ENCODE peak calls at places on chromosomes 7 and 10, in four cellular contexts. One of them, this sample, is unnamed.

GRCh38 chr7:23246540-23246939 is at the start of gene GPNMB:
- DNase-seq in transverse colon: peak
- DNase-seq in hepatocyte: peak
- DNase-seq in adrenal gland: no peak
- DNase-seq in this sample: peak

GRCh38 chr7:102991540-102992214 is 78.9 kb downstream of the LRRC17 start:
- DNase-seq in transverse colon: peak
- DNase-seq in hepatocyte: peak
- DNase-seq in adrenal gland: no peak
- DNase-seq in this sample: no peak

GRCh38 chr7:143085109-143085508 is 33.0 kb downstream of the OR6V1 start:
- DNase-seq in transverse colon: no peak
- DNase-seq in hepatocyte: no peak
- DNase-seq in adrenal gland: no peak
- DNase-seq in this sample: no peak

GRCh38 chr7:54831046-54831643 is 72.1 kb upstream of the SEC61G start:
- DNase-seq in transverse colon: no peak
- DNase-seq in hepatocyte: no peak
- DNase-seq in adrenal gland: no peak
- DNase-seq in this sample: no peak

GRCh38 chr10:27893320-27894014 is 105.4 kb downstream of the ODAD2 start:
- DNase-seq in transverse colon: no peak
- DNase-seq in hepatocyte: no peak
- DNase-seq in adrenal gland: no peak
- DNase-seq in this sample: no peak

GRCh38 chr10:101625821-101626412 is 37.8 kb downstream of the DPCD start:
- DNase-seq in transverse colon: no peak
- DNase-seq in hepatocyte: no peak
- DNase-seq in adrenal gland: no peak
- DNase-seq in this sample: no peak

GRCh38 chr10:99224766-99225165 is 10.9 kb downstream of the HPSE2 start:
- DNase-seq in transverse colon: no peak
- DNase-seq in hepatocyte: no peak
- DNase-seq in adrenal gland: no peak
- DNase-seq in this sample: no peak

GRCh38 chr10:123402021-123402420 is 247.8 kb downstream of the BUB3 start:
- DNase-seq in transverse colon: no peak
- DNase-seq in hepatocyte: no peak
- DNase-seq in adrenal gland: no peak
- DNase-seq in this sample: no peak

GRCh38 chr10:46022978-46023702 is 7.3 kb downstream of the NCOA4 start:
- DNase-seq in transverse colon: peak
- DNase-seq in hepatocyte: peak
- DNase-seq in adrenal gland: peak
- DNase-seq in this sample: peak

GRCh38 chr10:131570716-131571307 is 259.3 kb upstream of the TCERG1L start:
- DNase-seq in transverse colon: no peak
- DNase-seq in hepatocyte: no peak
- DNase-seq in adrenal gland: no peak
- DNase-seq in this sample: peak

GRCh38 chr10:90051474-90051873 is 350.1 kb downstream of the KIF20B start:
- DNase-seq in transverse colon: no peak
- DNase-seq in hepatocyte: no peak
- DNase-seq in adrenal gland: no peak
- DNase-seq in this sample: no peak

GRCh38 chr7:831596-832291 is 532 bp upstream of the SUN1 start:
- DNase-seq in transverse colon: no peak
- DNase-seq in hepatocyte: peak
- DNase-seq in adrenal gland: no peak
- DNase-seq in this sample: no peak

GRCh38 chr10:100745882-100746412 is 565 bp downstream of the PAX2 start:
- DNase-seq in transverse colon: no peak
- DNase-seq in hepatocyte: no peak
- DNase-seq in adrenal gland: no peak
- DNase-seq in this sample: no peak

GRCh38 chr10:109883859-109884771 is 39.2 kb downstream of the XPNPEP1 start:
- DNase-seq in transverse colon: peak
- DNase-seq in hepatocyte: peak
- DNase-seq in adrenal gland: peak
- DNase-seq in this sample: peak

GRCh38 chr10:29257106-29257783 is 31.6 kb upstream of the LYZL1 start:
- DNase-seq in transverse colon: peak
- DNase-seq in hepatocyte: peak
- DNase-seq in adrenal gland: no peak
- DNase-seq in this sample: peak

GRCh38 chr10:45294681-45295080 is 20.7 kb downstream of the OR13A1 start:
- DNase-seq in transverse colon: no peak
- DNase-seq in hepatocyte: no peak
- DNase-seq in adrenal gland: no peak
- DNase-seq in this sample: no peak

GRCh38 chr10:98425511-98426352 is 10.8 kb upstream of the PYROXD2 start:
- DNase-seq in transverse colon: peak
- DNase-seq in hepatocyte: peak
- DNase-seq in adrenal gland: no peak
- DNase-seq in this sample: no peak

GRCh38 chr10:124864421-124865193 is 63.0 kb downstream of the ABRAXAS2 start:
- DNase-seq in transverse colon: peak
- DNase-seq in hepatocyte: peak
- DNase-seq in adrenal gland: peak
- DNase-seq in this sample: no peak

GRCh38 chr7:114086491-114086905 is 167.7 kb upstream of the PPP1R3A start:
- DNase-seq in transverse colon: peak
- DNase-seq in hepatocyte: peak
- DNase-seq in adrenal gland: peak
- DNase-seq in this sample: no peak

GRCh38 chr7:132650498-132650897 is 74.2 kb upstream of the PLXNA4 start:
- DNase-seq in transverse colon: no peak
- DNase-seq in hepatocyte: peak
- DNase-seq in adrenal gland: no peak
- DNase-seq in this sample: no peak

GRCh38 chr7:157016352-157017041 is 6.0 kb upstream of the MNX1 start:
- DNase-seq in transverse colon: no peak
- DNase-seq in hepatocyte: no peak
- DNase-seq in adrenal gland: no peak
- DNase-seq in this sample: no peak

GRCh38 chr10:118971876-118972275 is 57.6 kb upstream of the NANOS1 start:
- DNase-seq in transverse colon: no peak
- DNase-seq in hepatocyte: no peak
- DNase-seq in adrenal gland: no peak
- DNase-seq in this sample: no peak

GRCh38 chr10:84763965-84764364 is 435.6 kb downstream of the CCSER2 start:
- DNase-seq in transverse colon: no peak
- DNase-seq in hepatocyte: no peak
- DNase-seq in adrenal gland: no peak
- DNase-seq in this sample: no peak

GRCh38 chr10:24826022-24826421 is 102.3 kb upstream of the ARHGAP21 start:
- DNase-seq in transverse colon: no peak
- DNase-seq in hepatocyte: peak
- DNase-seq in adrenal gland: no peak
- DNase-seq in this sample: no peak

GRCh38 chr7:100132697-100133137 is 6.0 kb downstream of the MBLAC1 start:
- DNase-seq in transverse colon: peak
- DNase-seq in hepatocyte: peak
- DNase-seq in adrenal gland: peak
- DNase-seq in this sample: no peak

GRCh38 chr7:16098585-16099179 is 322.7 kb downstream of the CRPPA start:
- DNase-seq in transverse colon: no peak
- DNase-seq in hepatocyte: no peak
- DNase-seq in adrenal gland: no peak
- DNase-seq in this sample: no peak
- TF ChIP-seq CTCF in transverse colon: peak
- TF ChIP-seq CTCF in hepatocyte: peak
- TF ChIP-seq CTCF in adrenal gland: no peak
- TF ChIP-seq CTCF in this sample: peak

DNA sequence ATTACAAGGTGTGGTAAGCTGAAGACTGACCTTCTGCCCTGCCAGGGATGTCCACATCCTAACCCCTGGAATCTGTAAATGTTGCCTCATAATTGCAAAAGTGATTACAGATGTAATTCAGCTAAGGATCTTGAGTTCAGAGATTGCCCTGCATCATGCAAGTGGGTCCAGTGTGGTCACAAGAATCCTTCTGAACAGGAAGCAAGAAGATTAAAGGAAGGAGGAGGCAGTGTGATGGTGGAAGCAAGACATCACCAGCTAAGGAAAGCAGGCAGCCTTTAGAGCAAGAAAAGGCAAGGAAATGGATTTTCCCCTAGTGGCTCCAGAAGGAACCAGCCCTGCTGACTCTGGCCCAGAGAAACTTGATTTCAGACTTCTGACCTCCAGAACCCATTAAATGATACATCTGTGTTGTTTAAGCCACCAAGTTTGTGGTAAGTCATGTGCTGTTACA is 78.1 kb downstream of the USP6NL start:
- DNase-seq in transverse colon: no peak
- DNase-seq in hepatocyte: peak
- DNase-seq in adrenal gland: no peak
- DNase-seq in this sample: no peak
- TF ChIP-seq CTCF in transverse colon: peak
- TF ChIP-seq CTCF in hepatocyte: peak
- TF ChIP-seq CTCF in adrenal gland: no peak
- TF ChIP-seq CTCF in this sample: peak

GRCh38 chr7:16801111-16801542 is 3.7 kb downstream of the AGR2 start:
- DNase-seq in transverse colon: no peak
- DNase-seq in hepatocyte: peak
- DNase-seq in adrenal gland: peak
- DNase-seq in this sample: no peak

GRCh38 chr7:16801579-16801978 is 3.2 kb downstream of the AGR2 start:
- DNase-seq in transverse colon: no peak
- DNase-seq in hepatocyte: no peak
- DNase-seq in adrenal gland: no peak
- DNase-seq in this sample: no peak

GRCh38 chr7:16803881-16804673 is 722 bp downstream of the AGR2 start:
- DNase-seq in transverse colon: peak
- DNase-seq in hepatocyte: no peak
- DNase-seq in adrenal gland: no peak
- DNase-seq in this sample: no peak

GRCh38 chr7:16810112-16810511 is 5.3 kb upstream of the AGR2 start:
- DNase-seq in transverse colon: no peak
- DNase-seq in hepatocyte: no peak
- DNase-seq in adrenal gland: no peak
- DNase-seq in this sample: no peak

DNA sequence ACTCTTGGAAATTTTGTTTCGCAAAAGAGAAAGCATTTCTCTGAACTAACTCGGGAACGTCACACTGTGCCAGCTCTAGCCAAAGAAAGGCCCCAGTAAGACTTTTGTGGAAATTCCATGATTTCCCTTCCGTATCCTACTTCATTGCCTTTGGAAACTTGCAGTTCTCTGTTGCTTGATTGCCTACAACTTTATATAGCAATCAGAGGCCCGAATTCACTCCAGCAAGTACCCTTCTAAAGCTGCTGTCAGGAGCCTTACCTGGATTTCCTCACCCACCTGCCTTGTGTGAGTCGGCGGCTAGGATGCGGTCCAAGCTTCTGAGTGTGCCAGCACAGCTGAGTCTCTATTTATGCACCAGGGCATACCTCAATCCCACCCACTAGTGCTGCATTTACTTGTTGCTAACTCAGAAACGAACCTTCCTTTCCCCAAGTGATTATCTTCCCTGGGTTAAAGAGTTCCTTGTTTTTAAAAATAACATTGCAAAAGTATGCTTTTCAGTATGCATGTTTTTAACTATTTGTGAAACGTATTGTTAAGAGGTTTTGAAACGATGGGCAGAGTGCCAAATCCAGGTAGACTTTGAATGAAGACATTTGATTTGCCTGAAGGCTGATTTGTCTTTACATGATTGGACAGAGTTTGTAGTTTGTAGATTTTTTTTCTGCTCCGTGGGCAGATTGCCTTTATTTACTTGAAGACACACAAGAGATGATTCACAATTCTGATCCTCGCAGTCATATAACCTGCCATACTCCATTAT is at the start of gene AGR2:
- DNase-seq in transverse colon: peak
- DNase-seq in hepatocyte: peak
- DNase-seq in adrenal gland: no peak
- DNase-seq in this sample: no peak
- TF ChIP-seq CTCF in transverse colon: no peak
- TF ChIP-seq CTCF in hepatocyte: no peak
- TF ChIP-seq CTCF in adrenal gland: no peak
- TF ChIP-seq CTCF in this sample: no peak

DNA sequence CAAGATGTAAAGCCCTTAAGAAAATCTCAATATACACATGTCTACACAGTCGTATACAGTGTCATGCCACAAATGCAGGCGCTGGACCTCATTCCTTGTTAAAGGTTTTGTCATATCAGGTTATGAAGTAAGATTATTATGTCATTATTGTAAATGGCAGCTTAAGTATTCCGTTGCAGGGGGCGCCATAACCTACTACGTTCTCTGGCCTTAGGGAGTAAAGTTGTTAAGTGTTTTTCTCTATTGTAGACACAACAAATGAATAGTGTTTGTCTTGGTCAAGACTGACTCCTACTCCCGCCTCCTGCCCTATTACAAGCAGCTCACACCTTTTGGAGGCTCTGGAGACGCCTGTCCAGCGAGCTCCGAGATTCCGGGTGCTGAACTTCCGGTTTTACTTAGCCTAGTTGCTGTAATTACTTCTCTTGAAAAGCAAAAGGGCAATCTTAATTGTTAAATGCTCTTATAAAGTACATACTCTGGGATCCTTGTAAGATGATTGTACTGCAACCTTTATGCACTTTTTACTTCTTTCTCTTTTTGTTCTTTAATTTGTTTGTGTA is 984 bp downstream of the GATAD1 start:
- DNase-seq in transverse colon: peak
- DNase-seq in hepatocyte: peak
- DNase-seq in adrenal gland: peak
- DNase-seq in this sample: peak
- TF ChIP-seq CTCF in transverse colon: peak
- TF ChIP-seq CTCF in hepatocyte: peak
- TF ChIP-seq CTCF in adrenal gland: peak
- TF ChIP-seq CTCF in this sample: no peak

GRCh38 chr7:45869426-45869825 is 3.5 kb downstream of the CCDC201 start:
- DNase-seq in transverse colon: no peak
- DNase-seq in hepatocyte: no peak
- DNase-seq in adrenal gland: no peak
- DNase-seq in this sample: no peak

GRCh38 chr7:45873035-45873354 is at the start of gene CCDC201:
- DNase-seq in transverse colon: no peak
- DNase-seq in hepatocyte: no peak
- DNase-seq in adrenal gland: no peak
- DNase-seq in this sample: no peak

GRCh38 chr7:45874408-45875131 is 1.7 kb upstream of the CCDC201 start:
- DNase-seq in transverse colon: no peak
- DNase-seq in hepatocyte: no peak
- DNase-seq in adrenal gland: no peak
- DNase-seq in this sample: no peak

GRCh38 chr7:45873355-45873754 is 473 bp upstream of the CCDC201 start:
- DNase-seq in transverse colon: no peak
- DNase-seq in hepatocyte: no peak
- DNase-seq in adrenal gland: no peak
- DNase-seq in this sample: no peak

GRCh38 chr7:45872116-45873034 is 507 bp downstream of the CCDC201 start:
- DNase-seq in transverse colon: no peak
- DNase-seq in hepatocyte: peak
- DNase-seq in adrenal gland: no peak
- DNase-seq in this sample: no peak
- TF ChIP-seq CTCF in transverse colon: no peak
- TF ChIP-seq CTCF in hepatocyte: peak
- TF ChIP-seq CTCF in adrenal gland: no peak
- TF ChIP-seq CTCF in this sample: no peak

This sample was measured in tibial artery.